ENCODE peak calls at places on chromosome 16, in seven cellular contexts. One of them, this sample, is unnamed.

GRCh38 chr16:2825049-2825742 is 4.9 kb upstream of the ZG16B start:
- DNase-seq in HEK293T: no peak
- DNase-seq in right cardiac atrium: no peak
- DNase-seq in activated T-helper 1 cell treated with Interleukin-2 at 50 U/mL for 16 hours: no peak
- DNase-seq in Jurkat, Clone E6-1: no peak
- DNase-seq in foreskin fibroblast: no peak
- DNase-seq in NCI-H446 treated with DMSO at 0.1 percent for 48 hours: no peak
- DNase-seq in this sample: no peak

GRCh38 chr16:5385115-5385514 is 287.5 kb upstream of the EEF2KMT start:
- DNase-seq in HEK293T: no peak
- DNase-seq in right cardiac atrium: no peak
- DNase-seq in activated T-helper 1 cell treated with Interleukin-2 at 50 U/mL for 16 hours: no peak
- DNase-seq in Jurkat, Clone E6-1: no peak
- DNase-seq in foreskin fibroblast: no peak
- DNase-seq in NCI-H446 treated with DMSO at 0.1 percent for 48 hours: no peak
- DNase-seq in this sample: no peak

GRCh38 chr16:56626685-56627084 is 1.1 kb downstream of the MT1E start:
- DNase-seq in HEK293T: no peak
- DNase-seq in right cardiac atrium: no peak
- DNase-seq in activated T-helper 1 cell treated with Interleukin-2 at 50 U/mL for 16 hours: no peak
- DNase-seq in Jurkat, Clone E6-1: no peak
- DNase-seq in foreskin fibroblast: no peak
- DNase-seq in NCI-H446 treated with DMSO at 0.1 percent for 48 hours: no peak
- DNase-seq in this sample: no peak

GRCh38 chr16:25256821-25257503 is 683 bp downstream of the ZKSCAN2 start:
- DNase-seq in HEK293T: peak
- DNase-seq in right cardiac atrium: no peak
- DNase-seq in activated T-helper 1 cell treated with Interleukin-2 at 50 U/mL for 16 hours: no peak
- DNase-seq in Jurkat, Clone E6-1: no peak
- DNase-seq in foreskin fibroblast: peak
- DNase-seq in NCI-H446 treated with DMSO at 0.1 percent for 48 hours: no peak
- DNase-seq in this sample: peak

GRCh38 chr16:24539850-24540484 is 601 bp downstream of the RBBP6 start:
- DNase-seq in HEK293T: peak
- DNase-seq in right cardiac atrium: peak
- DNase-seq in activated T-helper 1 cell treated with Interleukin-2 at 50 U/mL for 16 hours: peak
- DNase-seq in Jurkat, Clone E6-1: no peak
- DNase-seq in foreskin fibroblast: peak
- DNase-seq in NCI-H446 treated with DMSO at 0.1 percent for 48 hours: no peak
- DNase-seq in this sample: peak

GRCh38 chr16:2663553-2664521 is 18.5 kb upstream of the KCTD5 start:
- DNase-seq in HEK293T: peak
- DNase-seq in right cardiac atrium: no peak
- DNase-seq in activated T-helper 1 cell treated with Interleukin-2 at 50 U/mL for 16 hours: no peak
- DNase-seq in Jurkat, Clone E6-1: no peak
- DNase-seq in foreskin fibroblast: peak
- DNase-seq in NCI-H446 treated with DMSO at 0.1 percent for 48 hours: no peak
- DNase-seq in this sample: no peak

GRCh38 chr16:51164574-51164973 is 13.5 kb upstream of the SALL1 start:
- DNase-seq in HEK293T: no peak
- DNase-seq in right cardiac atrium: no peak
- DNase-seq in activated T-helper 1 cell treated with Interleukin-2 at 50 U/mL for 16 hours: no peak
- DNase-seq in Jurkat, Clone E6-1: no peak
- DNase-seq in foreskin fibroblast: no peak
- DNase-seq in NCI-H446 treated with DMSO at 0.1 percent for 48 hours: no peak
- DNase-seq in this sample: no peak

GRCh38 chr16:58501242-58502131 is 1.5 kb downstream of the NDRG4 start:
- DNase-seq in HEK293T: peak
- DNase-seq in right cardiac atrium: peak
- DNase-seq in activated T-helper 1 cell treated with Interleukin-2 at 50 U/mL for 16 hours: peak
- DNase-seq in Jurkat, Clone E6-1: no peak
- DNase-seq in foreskin fibroblast: no peak
- DNase-seq in NCI-H446 treated with DMSO at 0.1 percent for 48 hours: no peak
- DNase-seq in this sample: no peak

GRCh38 chr16:2366660-2367309 is 26.3 kb upstream of the ABCA3 start:
- DNase-seq in HEK293T: no peak
- DNase-seq in right cardiac atrium: no peak
- DNase-seq in activated T-helper 1 cell treated with Interleukin-2 at 50 U/mL for 16 hours: no peak
- DNase-seq in Jurkat, Clone E6-1: no peak
- DNase-seq in foreskin fibroblast: no peak
- DNase-seq in NCI-H446 treated with DMSO at 0.1 percent for 48 hours: no peak
- DNase-seq in this sample: no peak

GRCh38 chr16:80973991-80974390 is 32.7 kb downstream of the CMC2 start:
- DNase-seq in HEK293T: no peak
- DNase-seq in right cardiac atrium: no peak
- DNase-seq in activated T-helper 1 cell treated with Interleukin-2 at 50 U/mL for 16 hours: no peak
- DNase-seq in Jurkat, Clone E6-1: no peak
- DNase-seq in foreskin fibroblast: no peak
- DNase-seq in NCI-H446 treated with DMSO at 0.1 percent for 48 hours: no peak
- DNase-seq in this sample: no peak

GRCh38 chr16:78118469-78119025 is 19.1 kb downstream of the WWOX start:
- DNase-seq in HEK293T: no peak
- DNase-seq in right cardiac atrium: no peak
- DNase-seq in activated T-helper 1 cell treated with Interleukin-2 at 50 U/mL for 16 hours: no peak
- DNase-seq in Jurkat, Clone E6-1: no peak
- DNase-seq in foreskin fibroblast: no peak
- DNase-seq in NCI-H446 treated with DMSO at 0.1 percent for 48 hours: no peak
- DNase-seq in this sample: no peak

GRCh38 chr16:68592466-68593337 is 52.4 kb upstream of the CDH3 start:
- DNase-seq in HEK293T: no peak
- DNase-seq in right cardiac atrium: no peak
- DNase-seq in activated T-helper 1 cell treated with Interleukin-2 at 50 U/mL for 16 hours: no peak
- DNase-seq in Jurkat, Clone E6-1: peak
- DNase-seq in foreskin fibroblast: no peak
- DNase-seq in NCI-H446 treated with DMSO at 0.1 percent for 48 hours: no peak
- DNase-seq in this sample: no peak

GRCh38 chr16:72169708-72170107 is 2.2 kb downstream of the PMFBP1 start:
- DNase-seq in HEK293T: no peak
- DNase-seq in right cardiac atrium: no peak
- DNase-seq in activated T-helper 1 cell treated with Interleukin-2 at 50 U/mL for 16 hours: no peak
- DNase-seq in Jurkat, Clone E6-1: no peak
- DNase-seq in foreskin fibroblast: no peak
- DNase-seq in NCI-H446 treated with DMSO at 0.1 percent for 48 hours: no peak
- DNase-seq in this sample: no peak

GRCh38 chr16:73037331-73037745 is 10.6 kb downstream of the ZFHX3 start:
- DNase-seq in HEK293T: no peak
- DNase-seq in right cardiac atrium: no peak
- DNase-seq in activated T-helper 1 cell treated with Interleukin-2 at 50 U/mL for 16 hours: no peak
- DNase-seq in Jurkat, Clone E6-1: no peak
- DNase-seq in foreskin fibroblast: no peak
- DNase-seq in NCI-H446 treated with DMSO at 0.1 percent for 48 hours: no peak
- DNase-seq in this sample: no peak

GRCh38 chr16:12111819-12112218 is 135.3 kb downstream of the SNX29 start:
- DNase-seq in HEK293T: no peak
- DNase-seq in right cardiac atrium: no peak
- DNase-seq in activated T-helper 1 cell treated with Interleukin-2 at 50 U/mL for 16 hours: no peak
- DNase-seq in Jurkat, Clone E6-1: no peak
- DNase-seq in foreskin fibroblast: no peak
- DNase-seq in NCI-H446 treated with DMSO at 0.1 percent for 48 hours: no peak
- DNase-seq in this sample: no peak

GRCh38 chr16:87924937-87925670 is 11.2 kb downstream of the CA5A start:
- DNase-seq in HEK293T: no peak
- DNase-seq in right cardiac atrium: no peak
- DNase-seq in activated T-helper 1 cell treated with Interleukin-2 at 50 U/mL for 16 hours: no peak
- DNase-seq in Jurkat, Clone E6-1: no peak
- DNase-seq in foreskin fibroblast: no peak
- DNase-seq in NCI-H446 treated with DMSO at 0.1 percent for 48 hours: no peak
- DNase-seq in this sample: no peak

GRCh38 chr16:55370762-55371482 is 46.9 kb downstream of the IRX6 start:
- DNase-seq in HEK293T: peak
- DNase-seq in right cardiac atrium: peak
- DNase-seq in activated T-helper 1 cell treated with Interleukin-2 at 50 U/mL for 16 hours: no peak
- DNase-seq in Jurkat, Clone E6-1: no peak
- DNase-seq in foreskin fibroblast: peak
- DNase-seq in NCI-H446 treated with DMSO at 0.1 percent for 48 hours: no peak
- DNase-seq in this sample: no peak

This sample was measured in DND-41.